ENCODE peak calls at places on chromosomes 7 and 10, in nine cellular contexts. H, M, D, U, N, V, Y, B and Z are unnamed samples.

GRCh38 chr10:31467791-31468535 is 148.9 kb downstream of the ZEB1 start:
- DNase-seq in M (no peak), B (no peak), D (no peak), H (no peak), N (no peak), Y (no peak), V (peak; percentile 36), U (no peak), Z (no peak)

GRCh38 chr7:141700848-141701371 is 1.1 kb downstream of the DENND11 start:
- DNase-seq in N (no peak), U (no peak), D (no peak), B (no peak), V (no peak), M (no peak), H (no peak), Y (no peak), Z (peak; percentile 8)

GRCh38 chr10:95976295-95977229 is 66.8 kb upstream of the CCNJ start:
- DNase-seq in N (no peak), B (no peak), U (no peak), V (no peak), Y (no peak), M (no peak), D (no peak), H (no peak), Z (no peak)

GRCh38 chr7:81624021-81624630 is 145.7 kb downstream of the HGF start:
- DNase-seq in D (no peak), H (no peak), B (no peak), N (no peak), V (no peak), Y (no peak), M (peak; percentile 61), U (no peak), Z (no peak)

GRCh38 chr7:7177044-7177517 is 5.3 kb upstream of the C1GALT1 start:
- DNase-seq in D (no peak), B (no peak), U (peak; percentile 67), Y (no peak), N (no peak), M (peak; percentile 85), H (peak; percentile 64), V (no peak), Z (peak; percentile 73)

GRCh38 chr7:36286241-36286640 is 103.4 kb upstream of the ANLN start:
- DNase-seq in D (no peak), Y (no peak), M (no peak), H (no peak), U (no peak), V (no peak), B (no peak), N (peak; percentile 92), Z (no peak)

GRCh38 chr7:128877756-128878120 is 15.1 kb downstream of the ATP6V1F start:
- DNase-seq in D (no peak), U (no peak), H (no peak), M (no peak), Y (no peak), B (no peak), N (no peak), V (no peak), Z (no peak)

GRCh38 chr10:1048732-1049424 is at the start of gene IDI1:
- DNase-seq in H (peak; percentile 99), D (peak; percentile 98), U (peak; percentile 100), Y (peak; percentile 96), N (peak; percentile 99), V (peak; percentile 99), M (peak; percentile 98), B (peak; percentile 91), Z (peak; percentile 97)

GRCh38 chr7:143882020-143882610 is 19.9 kb downstream of the TCAF1 start:
- DNase-seq in Y (peak; percentile 92), B (no peak), H (peak; percentile 46), U (peak; percentile 91), N (no peak), V (no peak), M (peak; percentile 59), D (peak; percentile 82), Z (no peak)

GRCh38 chr10:3071405-3072198 is 4.3 kb downstream of the PFKP start:
- DNase-seq in D (no peak), Y (no peak), B (no peak), V (no peak), U (peak; percentile 50), N (peak; percentile 40), M (peak; percentile 96), H (peak; percentile 92), Z (peak; percentile 62)

GRCh38 chr10:91493313-91493712 is 83.2 kb downstream of the HECTD2 start:
- DNase-seq in U (peak; percentile 47), N (no peak), M (peak; percentile 63), D (no peak), B (no peak), V (no peak), Y (no peak), H (no peak), Z (peak; percentile 65)

GRCh38 chr7:146735992-146736391 is 619.4 kb downstream of the CNTNAP2 start:
- DNase-seq in B (no peak), U (no peak), M (no peak), V (no peak), Y (no peak), D (no peak), N (no peak), H (no peak), Z (no peak)

GRCh38 chr7:48052748-48053147 is 17.4 kb downstream of the C7orf57 start:
- DNase-seq in U (peak; percentile 87), M (peak; percentile 82), N (no peak), Y (no peak), H (peak; percentile 73), V (no peak), D (no peak), B (no peak), Z (peak; percentile 52)

GRCh38 chr10:70255329-70256299 is 22.4 kb upstream of the PPA1 start:
- DNase-seq in N (no peak), M (no peak), U (peak; percentile 77), H (no peak), Y (no peak), V (peak; percentile 69), D (no peak), B (no peak), Z (peak; percentile 76)

GRCh38 chr10:17689137-17689536 is 45.2 kb downstream of the STAM start:
- DNase-seq in B (no peak), D (no peak), Y (no peak), U (no peak), M (no peak), H (no peak), N (no peak), V (no peak), Z (no peak)

GRCh38 chr10:17687117-17687831 is 43.3 kb downstream of the STAM start:
- DNase-seq in M (no peak), U (no peak), Y (no peak), N (no peak), H (no peak), D (no peak), V (no peak), B (no peak), Z (no peak)

GRCh38 chr10:17693009-17693408 is 49.1 kb downstream of the STAM start:
- DNase-seq in M (no peak), H (no peak), Y (no peak), V (no peak), N (no peak), B (no peak), U (no peak), D (no peak), Z (no peak)
- TF ChIP-seq CTCF in M (no peak), H (no peak), Y (no peak), V (no peak), N (no peak), B (no peak), U (no peak), D (no peak), Z (no peak)

GRCh38 chr7:98294326-98294725 is 12.8 kb downstream of the BRI3 start:
- DNase-seq in H (no peak), D (no peak), B (no peak), Y (no peak), U (no peak), N (no peak), V (no peak), M (no peak), Z (no peak)
- H3K27ac ChIP-seq in H (no peak overlapping the region), D (no peak overlapping the region), B (no peak overlapping the region), Y (no peak overlapping the region), U (no peak overlapping the region), N (no peak overlapping the region), V (no peak overlapping the region), M (no peak overlapping the region), Z (peak overlapping the region; percentile 68)

GRCh38 chr7:30175171-30175570 is 40.4 kb downstream of the MTURN start:
- DNase-seq in N (no peak), H (no peak), D (no peak), V (no peak), M (no peak), U (peak; percentile 38), B (no peak), Y (no peak), Z (no peak)

GRCh38 chr7:30171753-30172447 is 37.1 kb downstream of the MTURN start:
- DNase-seq in Y (no peak), M (peak; percentile 26), B (no peak), D (no peak), V (no peak), H (peak; percentile 22), N (no peak), U (no peak), Z (peak; percentile 56)

GRCh38 chr7:30172451-30172850 is 37.7 kb downstream of the MTURN start:
- DNase-seq in H (no peak), N (no peak), Y (no peak), U (no peak), B (no peak), M (no peak), D (no peak), V (no peak), Z (peak; percentile 48)

GRCh38 chr7:30170460-30171197 is 35.8 kb downstream of the MTURN start:
- DNase-seq in N (no peak), B (no peak), D (no peak), V (no peak), U (no peak), M (no peak), Y (no peak), H (no peak), Z (no peak)

DNA sequence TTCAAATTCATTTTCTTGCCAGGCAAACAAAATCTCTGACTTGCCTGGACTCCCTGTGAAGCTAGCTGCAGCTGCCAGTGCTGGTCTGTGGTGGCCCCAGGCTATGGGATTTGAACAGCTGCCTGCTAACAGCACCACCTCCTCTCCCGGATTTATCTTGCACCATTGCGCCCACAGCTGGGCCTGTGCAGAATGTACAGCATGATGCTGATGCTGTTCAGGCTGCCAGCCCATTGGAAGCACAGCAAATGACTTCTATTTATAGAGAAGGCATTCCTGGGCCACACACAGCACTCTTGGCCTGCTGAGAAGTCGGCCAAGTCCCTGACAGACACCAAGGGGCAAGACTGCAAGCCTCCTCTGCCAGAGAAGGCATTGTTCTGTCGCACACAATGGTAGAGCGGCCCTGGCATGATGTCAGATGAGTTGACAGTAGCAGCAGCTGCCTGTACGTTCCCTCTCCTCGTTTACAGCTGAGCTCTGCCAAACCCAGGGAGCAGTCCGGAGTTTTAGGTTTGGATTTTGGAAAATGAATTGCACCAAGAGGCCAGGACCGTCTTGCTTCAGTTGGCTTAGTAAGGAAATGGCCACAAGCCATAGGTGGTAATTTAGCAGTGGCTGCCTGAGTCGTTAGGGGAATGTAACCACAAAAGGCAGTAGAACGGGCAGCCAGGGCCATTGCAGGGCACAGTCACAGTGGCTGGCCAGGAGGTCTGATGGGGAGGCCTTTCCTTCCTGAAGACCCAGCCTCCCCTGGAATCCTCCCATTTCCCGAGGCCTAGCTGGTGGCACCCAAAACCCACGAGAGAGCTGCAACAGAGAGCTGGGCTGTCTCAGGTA is 38.5 kb downstream of the MTURN start:
- DNase-seq in V (peak; percentile 67), N (no peak), D (peak; percentile 95), B (peak; percentile 40), M (peak; percentile 89), H (peak; percentile 68), Y (peak; percentile 39), U (peak; percentile 86), Z (peak; percentile 93)
- TF ChIP-seq CTCF in V (peak; percentile 19), N (peak; percentile 13), D (peak; percentile 41), B (no peak), M (peak; percentile 43), H (peak; percentile 30), Y (no peak), U (peak; percentile 30), Z (peak; percentile 81)

GRCh38 chr7:101664893-101665471 is 35.9 kb upstream of the MYL10 start:
- DNase-seq in H (no peak), V (no peak), U (no peak), M (no peak), Y (no peak), N (no peak), B (no peak), D (no peak), Z (no peak)
- H3K27ac ChIP-seq in H (no peak overlapping the region), V (no peak overlapping the region), U (no peak overlapping the region), M (no peak overlapping the region), Y (no peak overlapping the region), N (no peak overlapping the region), B (no peak overlapping the region), D (no peak overlapping the region), Z (no peak overlapping the region)